ENCODE peak calls at places on chromosomes 13 and 19, in four cellular contexts. K, Y, Q and T are unnamed samples.

GRCh38 chr19:31350693-31351211 is 1.5 kb upstream of the TSHZ3 start:
- DNase-seq in Q (no peak), Y (peak; percentile 48), K (no peak), T (no peak)

GRCh38 chr19:49705919-49706318 is 15.0 kb downstream of the CPT1C start:
- DNase-seq in Q (no peak), Y (no peak), K (no peak), T (no peak)

GRCh38 chr13:111537843-111538499 is 217.5 kb downstream of the TEX29 start:
- DNase-seq in Y (no peak), Q (no peak), K (no peak), T (no peak)

GRCh38 chr19:16185925-16186234 is 670 bp downstream of the FAM32A start:
- DNase-seq in Q (no peak), K (no peak), Y (peak; percentile 40), T (no peak)

GRCh38 chr13:21014666-21015170 is 46.7 kb downstream of the LATS2 start:
- DNase-seq in K (no peak), Q (no peak), Y (peak; percentile 80), T (no peak)

GRCh38 chr13:20340759-20341161 is 108.6 kb upstream of the GJB6 start:
- DNase-seq in K (no peak), Y (peak; percentile 23), Q (no peak), T (no peak)

GRCh38 chr19:55452381-55453325 is 8.8 kb downstream of the ISOC2 start:
- DNase-seq in Y (peak; percentile 66), K (no peak), Q (peak; percentile 62), T (no peak)

GRCh38 chr13:24323036-24323738 is 13.8 kb downstream of the C1QTNF9 start:
- DNase-seq in Y (no peak), K (no peak), Q (no peak), T (no peak)

GRCh38 chr13:33828431-33829129 is 10.6 kb downstream of the RFC3 start:
- DNase-seq in Q (no peak), K (no peak), Y (no peak), T (no peak)

GRCh38 chr19:4098493-4098892 is 25.4 kb downstream of the MAP2K2 start:
- DNase-seq in K (no peak), Q (no peak), Y (no peak), T (no peak)

GRCh38 chr13:97212540-97213146 is 9.5 kb upstream of the MBNL2 start:
- DNase-seq in Q (no peak), Y (peak; percentile 65), K (no peak), T (no peak)

GRCh38 chr13:40813662-40814454 is 24.4 kb downstream of the SLC25A15 start:
- DNase-seq in Q (no peak), K (no peak), Y (peak; percentile 55), T (peak; percentile 13)

GRCh38 chr13:42615691-42616090 is 41.7 kb downstream of the TNFSF11 start:
- DNase-seq in K (no peak), Y (peak; percentile 55), Q (no peak), T (no peak)

GRCh38 chr13:78241278-78241919 is 322.8 kb upstream of the EDNRB start:
- DNase-seq in Y (peak; percentile 67), K (no peak), Q (no peak), T (peak; percentile 1)